ENCODE peak calls at places on chromosomes 6 and 20, in eight cellular contexts. One of them, this sample, is unnamed.

GRCh38 chr6:160207618-160208017 is 51.0 kb downstream of the SLC22A2 start:
- DNase-seq in neural progenitor cell: no peak
- DNase-seq in mesothelial cell of epicardium: no peak
- DNase-seq in hippocampal formation: no peak
- DNase-seq in activated gamma-delta T cell treated with anti-CD3 and anti-CD28 coated beads, Interleukin-2, amount 50 U/mL, for 16 hours: no peak
- DNase-seq in iris pigment epithelial cell: no peak
- DNase-seq in psoas muscle: no peak
- DNase-seq in breast epithelium: no peak
- DNase-seq in this sample: no peak

GRCh38 chr6:141464490-141464889 is 668.2 kb upstream of the GJE1 start:
- DNase-seq in hippocampal formation: no peak
- DNase-seq in mesothelial cell of epicardium: no peak
- DNase-seq in iris pigment epithelial cell: peak
- DNase-seq in activated gamma-delta T cell treated with anti-CD3 and anti-CD28 coated beads, Interleukin-2, amount 50 U/mL, for 16 hours: no peak
- DNase-seq in breast epithelium: no peak
- DNase-seq in psoas muscle: no peak
- DNase-seq in neural progenitor cell: no peak
- DNase-seq in this sample: no peak

GRCh38 chr20:32479697-32480140 is 105.4 kb downstream of the NOL4L start:
- DNase-seq in activated gamma-delta T cell treated with anti-CD3 and anti-CD28 coated beads, Interleukin-2, amount 50 U/mL, for 16 hours: no peak
- DNase-seq in mesothelial cell of epicardium: no peak
- DNase-seq in hippocampal formation: no peak
- DNase-seq in iris pigment epithelial cell: no peak
- DNase-seq in psoas muscle: no peak
- DNase-seq in breast epithelium: no peak
- DNase-seq in neural progenitor cell: no peak
- DNase-seq in this sample: no peak

GRCh38 chr6:40695114-40695513 is 108.0 kb upstream of the LRFN2 start:
- DNase-seq in breast epithelium: no peak
- DNase-seq in neural progenitor cell: peak
- DNase-seq in iris pigment epithelial cell: peak
- DNase-seq in psoas muscle: no peak
- DNase-seq in activated gamma-delta T cell treated with anti-CD3 and anti-CD28 coated beads, Interleukin-2, amount 50 U/mL, for 16 hours: no peak
- DNase-seq in hippocampal formation: no peak
- DNase-seq in mesothelial cell of epicardium: no peak
- DNase-seq in this sample: no peak

GRCh38 chr20:3764659-3765058 is 2.9 kb downstream of the ADISSP start:
- DNase-seq in breast epithelium: no peak
- DNase-seq in mesothelial cell of epicardium: no peak
- DNase-seq in psoas muscle: no peak
- DNase-seq in neural progenitor cell: no peak
- DNase-seq in iris pigment epithelial cell: no peak
- DNase-seq in activated gamma-delta T cell treated with anti-CD3 and anti-CD28 coated beads, Interleukin-2, amount 50 U/mL, for 16 hours: no peak
- DNase-seq in hippocampal formation: no peak
- DNase-seq in this sample: no peak

GRCh38 chr6:23621026-23621425 is 505.0 kb upstream of the NRSN1 start:
- DNase-seq in breast epithelium: no peak
- DNase-seq in mesothelial cell of epicardium: no peak
- DNase-seq in neural progenitor cell: no peak
- DNase-seq in hippocampal formation: no peak
- DNase-seq in iris pigment epithelial cell: peak
- DNase-seq in psoas muscle: no peak
- DNase-seq in activated gamma-delta T cell treated with anti-CD3 and anti-CD28 coated beads, Interleukin-2, amount 50 U/mL, for 16 hours: no peak
- DNase-seq in this sample: no peak

GRCh38 chr6:168035098-168035660 is 37.7 kb downstream of the KIF25 start:
- DNase-seq in neural progenitor cell: peak
- DNase-seq in activated gamma-delta T cell treated with anti-CD3 and anti-CD28 coated beads, Interleukin-2, amount 50 U/mL, for 16 hours: no peak
- DNase-seq in iris pigment epithelial cell: peak
- DNase-seq in psoas muscle: peak
- DNase-seq in mesothelial cell of epicardium: peak
- DNase-seq in breast epithelium: no peak
- DNase-seq in hippocampal formation: no peak
- DNase-seq in this sample: no peak

GRCh38 chr6:100446115-100446921 is 18.4 kb downstream of the SIM1 start:
- DNase-seq in breast epithelium: no peak
- DNase-seq in psoas muscle: no peak
- DNase-seq in hippocampal formation: no peak
- DNase-seq in neural progenitor cell: peak
- DNase-seq in activated gamma-delta T cell treated with anti-CD3 and anti-CD28 coated beads, Interleukin-2, amount 50 U/mL, for 16 hours: no peak
- DNase-seq in iris pigment epithelial cell: no peak
- DNase-seq in mesothelial cell of epicardium: no peak
- DNase-seq in this sample: no peak

GRCh38 chr6:157339432-157339831 is 16.1 kb upstream of the TMEM242 start:
- DNase-seq in neural progenitor cell: no peak
- DNase-seq in psoas muscle: no peak
- DNase-seq in iris pigment epithelial cell: no peak
- DNase-seq in mesothelial cell of epicardium: no peak
- DNase-seq in hippocampal formation: no peak
- DNase-seq in breast epithelium: no peak
- DNase-seq in activated gamma-delta T cell treated with anti-CD3 and anti-CD28 coated beads, Interleukin-2, amount 50 U/mL, for 16 hours: no peak
- DNase-seq in this sample: no peak

GRCh38 chr20:37385659-37386504 is 39.9 kb downstream of the SRC start:
- DNase-seq in iris pigment epithelial cell: no peak
- DNase-seq in hippocampal formation: no peak
- DNase-seq in neural progenitor cell: no peak
- DNase-seq in mesothelial cell of epicardium: no peak
- DNase-seq in activated gamma-delta T cell treated with anti-CD3 and anti-CD28 coated beads, Interleukin-2, amount 50 U/mL, for 16 hours: no peak
- DNase-seq in psoas muscle: no peak
- DNase-seq in breast epithelium: no peak
- DNase-seq in this sample: no peak

GRCh38 chr6:28802417-28803336 is 121.1 kb downstream of the TRIM27 start:
- DNase-seq in mesothelial cell of epicardium: no peak
- DNase-seq in hippocampal formation: no peak
- DNase-seq in iris pigment epithelial cell: peak
- DNase-seq in psoas muscle: no peak
- DNase-seq in activated gamma-delta T cell treated with anti-CD3 and anti-CD28 coated beads, Interleukin-2, amount 50 U/mL, for 16 hours: no peak
- DNase-seq in neural progenitor cell: no peak
- DNase-seq in breast epithelium: no peak
- DNase-seq in this sample: no peak

GRCh38 chr6:38512211-38512610 is 127.5 kb downstream of the BTBD9 start:
- DNase-seq in iris pigment epithelial cell: no peak
- DNase-seq in activated gamma-delta T cell treated with anti-CD3 and anti-CD28 coated beads, Interleukin-2, amount 50 U/mL, for 16 hours: no peak
- DNase-seq in hippocampal formation: no peak
- DNase-seq in mesothelial cell of epicardium: no peak
- DNase-seq in breast epithelium: no peak
- DNase-seq in neural progenitor cell: no peak
- DNase-seq in psoas muscle: no peak
- DNase-seq in this sample: no peak

GRCh38 chr6:7189101-7189721 is 81.5 kb downstream of the RREB1 start:
- DNase-seq in neural progenitor cell: peak
- DNase-seq in mesothelial cell of epicardium: no peak
- DNase-seq in hippocampal formation: no peak
- DNase-seq in psoas muscle: no peak
- DNase-seq in breast epithelium: no peak
- DNase-seq in iris pigment epithelial cell: no peak
- DNase-seq in activated gamma-delta T cell treated with anti-CD3 and anti-CD28 coated beads, Interleukin-2, amount 50 U/mL, for 16 hours: no peak
- DNase-seq in this sample: no peak

GRCh38 chr20:22626501-22626900 is 42.1 kb upstream of the FOXA2 start:
- DNase-seq in psoas muscle: no peak
- DNase-seq in mesothelial cell of epicardium: no peak
- DNase-seq in activated gamma-delta T cell treated with anti-CD3 and anti-CD28 coated beads, Interleukin-2, amount 50 U/mL, for 16 hours: no peak
- DNase-seq in breast epithelium: no peak
- DNase-seq in hippocampal formation: no peak
- DNase-seq in neural progenitor cell: no peak
- DNase-seq in iris pigment epithelial cell: no peak
- DNase-seq in this sample: no peak

GRCh38 chr20:62805365-62805710 is 703 bp downstream of the OGFR start:
- DNase-seq in psoas muscle: no peak
- DNase-seq in activated gamma-delta T cell treated with anti-CD3 and anti-CD28 coated beads, Interleukin-2, amount 50 U/mL, for 16 hours: no peak
- DNase-seq in breast epithelium: no peak
- DNase-seq in neural progenitor cell: peak
- DNase-seq in iris pigment epithelial cell: no peak
- DNase-seq in hippocampal formation: no peak
- DNase-seq in mesothelial cell of epicardium: no peak
- DNase-seq in this sample: no peak

GRCh38 chr6:147438758-147439528 is 69.5 kb upstream of the SAMD5 start:
- DNase-seq in neural progenitor cell: peak
- DNase-seq in mesothelial cell of epicardium: no peak
- DNase-seq in breast epithelium: no peak
- DNase-seq in psoas muscle: no peak
- DNase-seq in activated gamma-delta T cell treated with anti-CD3 and anti-CD28 coated beads, Interleukin-2, amount 50 U/mL, for 16 hours: no peak
- DNase-seq in iris pigment epithelial cell: no peak
- DNase-seq in hippocampal formation: no peak
- DNase-seq in this sample: no peak

GRCh38 chr6:44010411-44011349 is 116.6 kb downstream of the MRPL14 start:
- DNase-seq in activated gamma-delta T cell treated with anti-CD3 and anti-CD28 coated beads, Interleukin-2, amount 50 U/mL, for 16 hours: no peak
- DNase-seq in psoas muscle: peak
- DNase-seq in iris pigment epithelial cell: peak
- DNase-seq in breast epithelium: no peak
- DNase-seq in mesothelial cell of epicardium: no peak
- DNase-seq in neural progenitor cell: no peak
- DNase-seq in hippocampal formation: no peak
- DNase-seq in this sample: peak

GRCh38 chr6:11662323-11662722 is 116.3 kb downstream of the ADTRP start:
- DNase-seq in psoas muscle: no peak
- DNase-seq in neural progenitor cell: no peak
- DNase-seq in activated gamma-delta T cell treated with anti-CD3 and anti-CD28 coated beads, Interleukin-2, amount 50 U/mL, for 16 hours: no peak
- DNase-seq in hippocampal formation: no peak
- DNase-seq in mesothelial cell of epicardium: no peak
- DNase-seq in breast epithelium: no peak
- DNase-seq in iris pigment epithelial cell: no peak
- DNase-seq in this sample: no peak

GRCh38 chr20:39941235-39941634 is 747.8 kb downstream of the MAFB start:
- DNase-seq in neural progenitor cell: no peak
- DNase-seq in activated gamma-delta T cell treated with anti-CD3 and anti-CD28 coated beads, Interleukin-2, amount 50 U/mL, for 16 hours: no peak
- DNase-seq in hippocampal formation: no peak
- DNase-seq in mesothelial cell of epicardium: no peak
- DNase-seq in iris pigment epithelial cell: no peak
- DNase-seq in psoas muscle: no peak
- DNase-seq in breast epithelium: peak
- DNase-seq in this sample: no peak

GRCh38 chr20:20130399-20130798 is 78.1 kb downstream of the CFAP61 start:
- DNase-seq in mesothelial cell of epicardium: no peak
- DNase-seq in hippocampal formation: no peak
- DNase-seq in iris pigment epithelial cell: peak
- DNase-seq in neural progenitor cell: peak
- DNase-seq in activated gamma-delta T cell treated with anti-CD3 and anti-CD28 coated beads, Interleukin-2, amount 50 U/mL, for 16 hours: no peak
- DNase-seq in psoas muscle: no peak
- DNase-seq in breast epithelium: no peak
- DNase-seq in this sample: no peak

GRCh38 chr6:5996701-5997419 is 9.9 kb downstream of the NRN1 start:
- DNase-seq in iris pigment epithelial cell: peak
- DNase-seq in hippocampal formation: no peak
- DNase-seq in breast epithelium: no peak
- DNase-seq in activated gamma-delta T cell treated with anti-CD3 and anti-CD28 coated beads, Interleukin-2, amount 50 U/mL, for 16 hours: no peak
- DNase-seq in mesothelial cell of epicardium: no peak
- DNase-seq in psoas muscle: no peak
- DNase-seq in neural progenitor cell: peak
- DNase-seq in this sample: no peak

GRCh38 chr6:31513456-31514165 is 15.2 kb upstream of the MCCD1 start:
- DNase-seq in psoas muscle: no peak
- DNase-seq in mesothelial cell of epicardium: no peak
- DNase-seq in neural progenitor cell: no peak
- DNase-seq in activated gamma-delta T cell treated with anti-CD3 and anti-CD28 coated beads, Interleukin-2, amount 50 U/mL, for 16 hours: no peak
- DNase-seq in iris pigment epithelial cell: no peak
- DNase-seq in hippocampal formation: no peak
- DNase-seq in breast epithelium: no peak
- DNase-seq in this sample: no peak

GRCh38 chr6:19433101-19433500 is 404.1 kb upstream of the ID4 start:
- DNase-seq in hippocampal formation: no peak
- DNase-seq in neural progenitor cell: no peak
- DNase-seq in breast epithelium: peak
- DNase-seq in psoas muscle: no peak
- DNase-seq in mesothelial cell of epicardium: no peak
- DNase-seq in iris pigment epithelial cell: no peak
- DNase-seq in activated gamma-delta T cell treated with anti-CD3 and anti-CD28 coated beads, Interleukin-2, amount 50 U/mL, for 16 hours: no peak
- DNase-seq in this sample: no peak

GRCh38 chr6:156989159-156989806 is 212.1 kb downstream of the ARID1B start:
- DNase-seq in breast epithelium: no peak
- DNase-seq in neural progenitor cell: no peak
- DNase-seq in psoas muscle: no peak
- DNase-seq in activated gamma-delta T cell treated with anti-CD3 and anti-CD28 coated beads, Interleukin-2, amount 50 U/mL, for 16 hours: no peak
- DNase-seq in hippocampal formation: no peak
- DNase-seq in mesothelial cell of epicardium: no peak
- DNase-seq in iris pigment epithelial cell: no peak
- DNase-seq in this sample: no peak

GRCh38 chr6:112352607-112353006 is 5.5 kb downstream of the RFPL4B start:
- DNase-seq in iris pigment epithelial cell: no peak
- DNase-seq in psoas muscle: no peak
- DNase-seq in neural progenitor cell: no peak
- DNase-seq in mesothelial cell of epicardium: no peak
- DNase-seq in activated gamma-delta T cell treated with anti-CD3 and anti-CD28 coated beads, Interleukin-2, amount 50 U/mL, for 16 hours: no peak
- DNase-seq in hippocampal formation: no peak
- DNase-seq in breast epithelium: no peak
- DNase-seq in this sample: no peak

GRCh38 chr6:47535316-47536046 is 57.9 kb downstream of the CD2AP start:
- DNase-seq in neural progenitor cell: no peak
- DNase-seq in mesothelial cell of epicardium: no peak
- DNase-seq in psoas muscle: no peak
- DNase-seq in breast epithelium: no peak
- DNase-seq in iris pigment epithelial cell: no peak
- DNase-seq in activated gamma-delta T cell treated with anti-CD3 and anti-CD28 coated beads, Interleukin-2, amount 50 U/mL, for 16 hours: no peak
- DNase-seq in hippocampal formation: no peak
- DNase-seq in this sample: no peak

GRCh38 chr6:69584913-69585729 is 211.7 kb downstream of the LMBRD1 start:
- DNase-seq in neural progenitor cell: peak
- DNase-seq in psoas muscle: no peak
- DNase-seq in iris pigment epithelial cell: no peak
- DNase-seq in breast epithelium: no peak
- DNase-seq in hippocampal formation: no peak
- DNase-seq in activated gamma-delta T cell treated with anti-CD3 and anti-CD28 coated beads, Interleukin-2, amount 50 U/mL, for 16 hours: no peak
- DNase-seq in mesothelial cell of epicardium: no peak
- DNase-seq in this sample: peak

GRCh38 chr6:54440549-54440948 is 132.3 kb downstream of the TINAG start:
- DNase-seq in mesothelial cell of epicardium: no peak
- DNase-seq in neural progenitor cell: no peak
- DNase-seq in activated gamma-delta T cell treated with anti-CD3 and anti-CD28 coated beads, Interleukin-2, amount 50 U/mL, for 16 hours: no peak
- DNase-seq in iris pigment epithelial cell: no peak
- DNase-seq in breast epithelium: no peak
- DNase-seq in hippocampal formation: no peak
- DNase-seq in psoas muscle: no peak
- DNase-seq in this sample: no peak